ENCODE peak calls at places on chromosomes 3 and 15, in ten cellular contexts. L is HFFc6; T is kidney epithelial cell; Z is neural crest cell; O is Caco-2; K is fibroblast of mammary gland; D is dorsolateral prefrontal cortex; B is fibroblast of pulmonary artery; F is CD8-positive, alpha-beta T cell; C is IMR-90. A is an unnamed sample.

GRCh38 chr3:53269888-53270880 is 14.4 kb upstream of the TKT start:
- DNase-seq in C (peak), K (peak), O (peak), D (peak), Z (peak), B (peak), T (peak), L (peak), F (no peak), A (no peak)

GRCh38 chr15:69132935-69133861 is 27.2 kb upstream of the GLCE start:
- DNase-seq in L (peak), D (no peak), F (no peak), T (no peak), Z (no peak), B (no peak), C (no peak), K (no peak), O (no peak), A (no peak)

GRCh38 chr3:98095870-98096269 is 8.9 kb downstream of the OR5AC2 start:
- DNase-seq in F (no peak), K (no peak), L (no peak), B (no peak), C (no peak), Z (no peak), O (no peak), D (no peak), T (no peak), A (no peak)

GRCh38 chr3:113575191-113575590 is 42.8 kb downstream of the SIDT1 start:
- DNase-seq in C (no peak), K (no peak), B (no peak), D (no peak), Z (peak), T (no peak), O (no peak), L (no peak), F (no peak), A (no peak)

GRCh38 chr3:23600178-23600577 is 205.6 kb upstream of the UBE2E1 start:
- DNase-seq in D (no peak), Z (no peak), C (peak), F (no peak), L (peak), K (peak), B (peak), O (peak), T (peak), A (no peak)

GRCh38 chr3:139127101-139127500 is 82.4 kb upstream of the PRR23C start:
- DNase-seq in C (peak), L (peak), B (peak), F (no peak), Z (no peak), T (no peak), O (no peak), K (peak), D (no peak), A (no peak)

GRCh38 chr15:59439571-59439970 is 1.6 kb downstream of the FAM81A start:
- DNase-seq in K (no peak), C (no peak), Z (no peak), L (no peak), O (no peak), F (no peak), T (no peak), B (no peak), D (no peak), A (no peak)

GRCh38 chr3:103786296-103786695 is 1351.5 kb downstream of the ZPLD1 start:
- DNase-seq in K (no peak), F (no peak), D (no peak), O (no peak), T (no peak), C (no peak), B (no peak), L (no peak), Z (no peak), A (no peak)

GRCh38 chr3:156579427-156579851 is 24.5 kb upstream of the SSR3 start:
- DNase-seq in T (no peak), B (no peak), L (no peak), F (no peak), O (no peak), C (no peak), K (no peak), D (no peak), Z (no peak), A (no peak)

GRCh38 chr3:123332124-123332641 is 116.7 kb downstream of the ADCY5 start:
- DNase-seq in T (no peak), O (no peak), L (no peak), C (no peak), B (no peak), K (no peak), Z (no peak), D (peak), F (no peak), A (no peak)

GRCh38 chr3:159458010-159458409 is 530.6 kb upstream of the IL12A start:
- DNase-seq in D (no peak), T (peak), Z (no peak), O (peak), L (peak), C (peak), K (peak), F (no peak), B (peak), A (peak)

GRCh38 chr3:65484964-65485363 is 553.8 kb downstream of the MAGI1 start:
- DNase-seq in D (no peak), T (peak), Z (no peak), K (no peak), O (no peak), B (no peak), F (no peak), C (no peak), L (no peak), A (no peak)

GRCh38 chr3:155941354-155941753 is 70.9 kb downstream of the GMPS start:
- DNase-seq in C (no peak), K (no peak), Z (no peak), T (no peak), D (no peak), O (no peak), L (no peak), B (no peak), F (no peak), A (no peak)

GRCh38 chr3:171001957-171002694 is 24.4 kb downstream of the SLC2A2 start:
- DNase-seq in B (peak), D (no peak), O (peak), F (no peak), C (peak), T (peak), K (peak), Z (no peak), L (peak), A (no peak)

GRCh38 chr15:40256642-40257235 is 17.9 kb downstream of the PAK6 start:
- DNase-seq in F (no peak), C (peak), D (no peak), O (no peak), T (no peak), L (no peak), K (no peak), Z (no peak), B (peak), A (no peak)

GRCh38 chr3:43371494-43371893 is 85.2 kb downstream of the SNRK start:
- DNase-seq in L (no peak), O (no peak), T (no peak), D (no peak), Z (no peak), B (no peak), K (no peak), C (no peak), F (no peak), A (no peak)

GRCh38 chr3:71101581-71101980 is 481.9 kb downstream of the FOXP1 start:
- DNase-seq in C (peak), O (no peak), Z (no peak), B (no peak), D (no peak), L (peak), T (no peak), K (peak), F (no peak), A (no peak)

GRCh38 chr3:145219355-145220196 is 941.4 kb downstream of the PLOD2 start:
- DNase-seq in D (no peak), B (peak), T (no peak), O (no peak), Z (no peak), F (no peak), L (no peak), C (no peak), K (peak), A (no peak)

GRCh38 chr15:69144530-69144929 is 15.9 kb upstream of the GLCE start:
- DNase-seq in C (no peak), L (no peak), B (no peak), K (no peak), O (no peak), D (no peak), T (no peak), F (no peak), Z (no peak), A (no peak)

GRCh38 chr15:86935841-86936240 is 856.2 kb downstream of the AGBL1 start:
- DNase-seq in Z (no peak), B (no peak), F (no peak), T (no peak), L (no peak), C (no peak), O (no peak), D (no peak), K (no peak), A (no peak)

GRCh38 chr3:142046320-142047020 is 102.9 kb downstream of the TFDP2 start:
- DNase-seq in O (no peak), L (no peak), Z (no peak), F (no peak), T (no peak), K (no peak), C (no peak), B (peak), D (no peak), A (no peak)

GRCh38 chr3:125267460-125267859 is 54.9 kb upstream of the SLC12A8 start:
- DNase-seq in C (no peak), B (no peak), L (no peak), D (no peak), O (no peak), K (no peak), F (no peak), Z (no peak), T (no peak), A (no peak)

GRCh38 chr3:140343211-140343610 is 334.7 kb upstream of the TRIM42 start:
- DNase-seq in D (no peak), L (no peak), Z (no peak), T (no peak), K (no peak), C (no peak), B (no peak), F (no peak), O (no peak), A (no peak)

GRCh38 chr15:101386967-101387366 is 91.9 kb upstream of the SNRPA1 start:
- DNase-seq in F (no peak), D (no peak), B (no peak), C (no peak), O (no peak), K (no peak), L (no peak), T (no peak), Z (no peak), A (no peak)
- TF ChIP-seq CTCF in F (no peak), D (no peak), B (no peak), C (no peak), O (no peak), K (no peak), L (no peak), T (no peak), Z (no peak), A (no peak)

DNA sequence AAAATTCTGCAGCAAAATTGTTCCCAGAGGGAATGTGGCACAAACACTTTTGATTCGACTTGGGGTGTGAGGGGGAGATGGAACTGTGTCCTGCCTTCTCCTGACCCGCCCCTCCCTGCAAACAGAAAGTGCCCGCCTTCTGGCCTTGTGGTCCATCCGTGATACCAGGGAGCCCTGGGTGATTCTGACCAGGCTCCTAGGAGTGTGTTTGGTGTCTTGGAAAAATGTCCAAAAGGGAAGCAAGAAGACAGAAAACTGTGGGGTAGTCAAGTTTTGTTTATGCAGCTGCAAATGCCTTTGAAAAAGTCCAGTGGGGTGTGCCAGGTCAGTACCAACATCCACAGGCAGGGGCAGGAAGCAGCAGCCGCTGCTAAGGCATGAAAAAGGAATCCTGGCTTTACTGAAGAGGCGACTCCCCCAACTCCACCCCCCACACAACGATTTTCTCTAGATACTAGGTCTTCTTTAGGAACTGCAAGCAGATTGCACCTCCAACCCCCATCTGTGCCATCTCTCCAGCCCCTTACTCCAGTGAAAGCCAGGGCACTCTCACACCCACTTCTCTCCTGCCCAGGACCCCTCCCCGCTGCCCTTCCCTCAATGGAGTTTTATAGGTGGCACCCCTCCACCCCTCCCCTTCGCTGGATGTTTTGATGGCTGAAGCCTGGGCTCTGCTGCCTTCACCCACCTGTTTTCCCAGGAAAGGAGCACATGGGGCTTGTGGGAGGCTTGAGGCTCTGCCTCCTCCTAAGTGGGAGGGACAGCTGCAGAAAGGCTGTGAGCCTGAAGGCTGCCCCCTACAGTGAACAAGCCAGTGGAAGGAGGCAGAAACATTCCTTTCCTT is 82.4 kb upstream of the HERC1 start:
- DNase-seq in D (no peak), L (peak), F (no peak), K (no peak), T (no peak), Z (no peak), C (peak), B (peak), O (no peak), A (no peak)
- TF ChIP-seq CTCF in D (peak), L (peak), F (no peak), K (peak), T (peak), Z (peak), C (peak), B (peak), O (peak), A (peak)

DNA sequence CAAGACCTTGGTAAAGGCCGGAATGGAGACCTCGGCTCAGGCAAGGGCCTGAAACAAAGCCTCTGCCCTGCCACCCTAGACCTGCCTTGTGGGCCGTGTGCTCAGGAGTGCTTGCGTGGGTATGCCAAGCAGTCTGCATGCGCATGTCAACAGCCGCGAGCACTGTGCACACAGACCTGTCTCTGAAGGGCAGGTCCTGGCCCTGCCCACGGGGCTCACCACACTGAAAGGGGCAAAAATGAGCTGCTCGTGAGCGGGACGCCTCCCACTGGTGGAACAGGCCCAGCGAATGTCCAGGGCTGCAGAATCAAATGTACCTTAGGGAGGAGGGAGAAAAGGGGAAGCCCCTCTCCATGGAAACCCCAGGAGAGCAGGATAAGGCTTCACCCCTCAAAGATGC is 44.3 kb upstream of the FGD5 start:
- DNase-seq in O (no peak), L (no peak), T (no peak), D (peak), Z (no peak), B (no peak), F (no peak), C (no peak), K (no peak), A (no peak)
- TF ChIP-seq CTCF in O (no peak), L (no peak), T (no peak), D (no peak), Z (no peak), B (no peak), F (no peak), C (no peak), K (no peak), A (no peak)

GRCh38 chr3:49341996-49342395 is 2.1 kb upstream of the USP4 start:
- DNase-seq in O (no peak), Z (no peak), L (no peak), K (no peak), C (no peak), T (no peak), D (no peak), B (no peak), F (no peak), A (no peak)

GRCh38 chr3:49343163-49343562 is 3.3 kb upstream of the USP4 start:
- DNase-seq in O (no peak), L (no peak), Z (no peak), K (no peak), T (no peak), B (no peak), C (no peak), D (no peak), F (no peak), A (no peak)

GRCh38 chr3:49339593-49339946 is 283 bp downstream of the USP4 start:
- DNase-seq in F (no peak), T (no peak), L (no peak), C (no peak), D (no peak), K (no peak), Z (peak), B (no peak), O (peak), A (no peak)

GRCh38 chr3:49339947-49340800 is at the start of gene USP4:
- DNase-seq in C (peak), L (peak), O (peak), B (peak), F (peak), D (peak), Z (peak), T (peak), K (peak), A (peak)
- TF ChIP-seq CTCF in C (peak), L (peak), O (peak), B (peak), F (peak), D (peak), Z (peak), T (peak), K (peak), A (no peak)

GRCh38 chr15:34621675-34622074 is 38.2 kb upstream of the GOLGA8B start:
- DNase-seq in Z (no peak), K (peak), F (no peak), C (peak), B (peak), O (no peak), D (no peak), T (no peak), L (peak), A (no peak)
- TF ChIP-seq CTCF in Z (peak), K (peak), F (no peak), C (peak), B (peak), O (no peak), D (peak), T (peak), L (peak), A (no peak)

GRCh38 chr15:100075284-100075683 is 266.5 kb downstream of the ADAMTS17 start:
- DNase-seq in C (no peak), L (no peak), T (no peak), O (no peak), B (no peak), Z (no peak), F (no peak), D (no peak), K (no peak), A (no peak)
- TF ChIP-seq CTCF in C (no peak), L (no peak), T (no peak), O (no peak), B (no peak), Z (no peak), F (no peak), D (no peak), K (no peak), A (no peak)

GRCh38 chr15:43204016-43204901 is 16.6 kb downstream of the EPB42 start:
- DNase-seq in Z (peak), B (peak), O (peak), L (peak), D (no peak), C (peak), T (no peak), K (peak), F (peak), A (no peak)
- TF ChIP-seq CTCF in Z (peak), B (peak), O (peak), L (peak), D (peak), C (peak), T (peak), K (peak), F (peak), A (peak)

A was measured in mesothelial cell of epicardium.